ENCODE peak calls at places on chromosome 17, in four cellular contexts. One of them, this sample, is unnamed.

GRCh38 chr17:4998027-4998665 is 396 bp downstream of the KIF1C start:
- DNase-seq in A549: peak; percentile 36
- DNase-seq in K562: no peak
- DNase-seq in HepG2: peak; percentile 40
- DNase-seq in this sample: no peak

GRCh38 chr17:2347805-2348685 is 10.7 kb downstream of the SGSM2 start:
- DNase-seq in HepG2: peak; percentile 92
- DNase-seq in A549: peak; percentile 47
- DNase-seq in K562: no peak
- DNase-seq in this sample: peak; percentile 89

GRCh38 chr17:39679521-39680192 is 8.2 kb downstream of the PGAP3 start:
- DNase-seq in K562: no peak
- DNase-seq in A549: no peak
- DNase-seq in HepG2: no peak
- DNase-seq in this sample: no peak

GRCh38 chr17:44464037-44464436 is 39.2 kb downstream of the GPATCH8 start:
- DNase-seq in A549: no peak
- DNase-seq in HepG2: no peak
- DNase-seq in K562: no peak
- DNase-seq in this sample: no peak

GRCh38 chr17:82596837-82597672 is 51.2 kb downstream of the WDR45B start:
- DNase-seq in A549: no peak
- DNase-seq in K562: no peak
- DNase-seq in HepG2: no peak
- DNase-seq in this sample: no peak

GRCh38 chr17:18157354-18157985 is 26.2 kb upstream of the ALKBH5 start:
- DNase-seq in K562: no peak
- DNase-seq in HepG2: no peak
- DNase-seq in A549: no peak
- DNase-seq in this sample: no peak

GRCh38 chr17:46978489-46979022 is 497 bp downstream of the RPRML start:
- DNase-seq in K562: no peak
- DNase-seq in HepG2: no peak
- DNase-seq in A549: no peak
- DNase-seq in this sample: peak; percentile 64

GRCh38 chr17:38967290-38967738 is at the start of gene FBXO47:
- DNase-seq in K562: peak; percentile 26
- DNase-seq in A549: peak; percentile 92
- DNase-seq in HepG2: peak; percentile 21
- DNase-seq in this sample: peak; percentile 94

GRCh38 chr17:39209317-39210092 is 9.4 kb downstream of the RPL19 start:
- DNase-seq in HepG2: no peak
- DNase-seq in K562: no peak
- DNase-seq in A549: no peak
- DNase-seq in this sample: peak; percentile 76

GRCh38 chr17:55576237-55576998 is 65.2 kb upstream of the SMIM36 start:
- DNase-seq in HepG2: peak; percentile 28
- DNase-seq in K562: peak; percentile 58
- DNase-seq in A549: peak; percentile 44
- DNase-seq in this sample: no peak

GRCh38 chr17:81179861-81180260 is 13.8 kb upstream of the AATK start:
- DNase-seq in A549: no peak
- DNase-seq in HepG2: no peak
- DNase-seq in K562: no peak
- DNase-seq in this sample: no peak

GRCh38 chr17:21524211-21524591 is 148.0 kb downstream of the KCNJ12 start:
- DNase-seq in HepG2: no peak
- DNase-seq in K562: peak; percentile 54
- DNase-seq in A549: no peak
- DNase-seq in this sample: peak; percentile 8

GRCh38 chr17:46270032-46270431 is 24.9 kb upstream of the LRRC37A start:
- DNase-seq in HepG2: peak; percentile 43
- DNase-seq in K562: no peak
- DNase-seq in A549: no peak
- DNase-seq in this sample: no peak

GRCh38 chr17:57458718-57459285 is 202.5 kb downstream of the MSI2 start:
- DNase-seq in A549: no peak
- DNase-seq in HepG2: no peak
- DNase-seq in K562: no peak
- DNase-seq in this sample: no peak

GRCh38 chr17:28188841-28189263 is 130.1 kb upstream of the TMEM97 start:
- DNase-seq in K562: peak; percentile 13
- DNase-seq in A549: no peak
- DNase-seq in HepG2: no peak
- DNase-seq in this sample: no peak

GRCh38 chr17:57900991-57901743 is 51.3 kb upstream of the MRPS23 start:
- DNase-seq in HepG2: no peak
- DNase-seq in K562: no peak
- DNase-seq in A549: no peak
- DNase-seq in this sample: no peak

GRCh38 chr17:7173687-7174602 is 5.2 kb downstream of the ASGR1 start:
- DNase-seq in K562: peak; percentile 12
- DNase-seq in HepG2: no peak
- DNase-seq in A549: no peak
- DNase-seq in this sample: peak; percentile 88

GRCh38 chr17:21303441-21304065 is 19.0 kb downstream of the MAP2K3 start:
- DNase-seq in A549: no peak
- DNase-seq in K562: no peak
- DNase-seq in HepG2: no peak
- DNase-seq in this sample: no peak

GRCh38 chr17:13030459-13031305 is 12.9 kb upstream of the ELAC2 start:
- DNase-seq in HepG2: peak; percentile 30
- DNase-seq in A549: peak; percentile 49
- DNase-seq in K562: peak; percentile 50
- DNase-seq in this sample: no peak

GRCh38 chr17:28141783-28142182 is 99.3 kb downstream of the NLK start:
- DNase-seq in HepG2: no peak
- DNase-seq in K562: no peak
- DNase-seq in A549: no peak
- DNase-seq in this sample: no peak

GRCh38 chr17:72618018-72618509 is 474.4 kb downstream of the SLC39A11 start:
- DNase-seq in K562: peak; percentile 7
- DNase-seq in HepG2: peak; percentile 92
- DNase-seq in A549: no peak
- DNase-seq in this sample: no peak

GRCh38 chr17:58334661-58335060 is 6.1 kb upstream of the TSPOAP1 start:
- DNase-seq in A549: no peak
- DNase-seq in HepG2: no peak
- DNase-seq in K562: no peak
- DNase-seq in this sample: no peak

GRCh38 chr17:39357488-39357887 is 43.9 kb downstream of the FBXL20 start:
- DNase-seq in K562: no peak
- DNase-seq in HepG2: no peak
- DNase-seq in A549: no peak
- DNase-seq in this sample: no peak

GRCh38 chr17:30275911-30276310 is 15.8 kb downstream of the BLMH start:
- DNase-seq in A549: no peak
- DNase-seq in HepG2: no peak
- DNase-seq in K562: no peak
- DNase-seq in this sample: no peak

GRCh38 chr17:6574689-6575595 is 18.6 kb upstream of the PITPNM3 start:
- DNase-seq in K562: peak; percentile 81
- DNase-seq in HepG2: no peak
- DNase-seq in A549: no peak
- DNase-seq in this sample: no peak

GRCh38 chr17:72539981-72540897 is 419.4 kb downstream of the SOX9 start:
- DNase-seq in HepG2: peak; percentile 66
- DNase-seq in K562: peak; percentile 60
- DNase-seq in A549: peak; percentile 86
- DNase-seq in this sample: no peak

GRCh38 chr17:35609831-35610230 is 22.7 kb downstream of the AP2B1 start:
- DNase-seq in HepG2: no peak
- DNase-seq in A549: no peak
- DNase-seq in K562: no peak
- DNase-seq in this sample: no peak

DNA sequence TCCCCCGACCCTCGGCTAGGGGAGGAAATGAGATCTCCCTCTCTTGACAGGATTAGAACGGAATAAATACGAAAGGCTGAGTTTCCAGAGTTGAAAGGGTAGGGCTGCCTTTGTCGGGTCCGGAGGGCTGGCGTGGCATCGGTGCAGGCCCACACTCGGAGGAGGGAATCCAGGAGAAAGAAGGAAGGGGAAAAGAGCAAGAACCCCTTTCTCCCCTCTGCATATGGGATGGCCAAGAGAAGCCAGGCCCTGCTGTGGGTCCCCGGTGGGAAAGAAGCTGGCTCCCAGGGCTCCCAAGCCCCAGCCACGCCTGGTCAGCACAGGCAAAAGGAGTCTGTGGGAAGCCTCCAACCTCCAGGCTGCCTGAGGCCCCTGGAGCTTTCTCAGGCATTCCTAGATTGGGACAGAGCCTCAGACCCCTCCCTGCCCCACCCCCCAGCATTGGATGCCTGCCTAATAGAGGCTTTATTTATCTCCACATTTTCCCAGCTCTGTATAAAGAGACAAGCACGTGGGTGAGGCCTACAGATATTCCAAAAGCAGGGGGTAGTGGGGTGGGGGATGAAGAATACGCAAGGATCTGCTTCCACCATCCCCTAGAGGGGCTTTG is 56.3 kb downstream of the MPRIP start:
- DNase-seq in K562: no peak
- DNase-seq in HepG2: no peak
- DNase-seq in A549: no peak
- DNase-seq in this sample: no peak
- TF ChIP-seq PHF8 in K562: no peak
- TF ChIP-seq PHF8 in HepG2: no peak
- TF ChIP-seq PHF8 in A549: no peak
- TF ChIP-seq PHF8 in this sample: no peak

GRCh38 chr17:78959803-78960202 is 19.9 kb downstream of the LGALS3BP start:
- DNase-seq in K562: no peak
- DNase-seq in HepG2: no peak
- DNase-seq in A549: no peak
- DNase-seq in this sample: no peak

GRCh38 chr17:78954684-78955083 is 25.0 kb downstream of the LGALS3BP start:
- DNase-seq in A549: no peak
- DNase-seq in K562: no peak
- DNase-seq in HepG2: no peak
- DNase-seq in this sample: no peak

GRCh38 chr17:78956254-78956653 is 23.5 kb downstream of the LGALS3BP start:
- DNase-seq in HepG2: no peak
- DNase-seq in A549: no peak
- DNase-seq in K562: no peak
- DNase-seq in this sample: no peak

GRCh38 chr17:78958556-78959191 is 21.0 kb downstream of the LGALS3BP start:
- DNase-seq in HepG2: no peak
- DNase-seq in K562: no peak
- DNase-seq in A549: peak; percentile 71
- DNase-seq in this sample: no peak

DNA sequence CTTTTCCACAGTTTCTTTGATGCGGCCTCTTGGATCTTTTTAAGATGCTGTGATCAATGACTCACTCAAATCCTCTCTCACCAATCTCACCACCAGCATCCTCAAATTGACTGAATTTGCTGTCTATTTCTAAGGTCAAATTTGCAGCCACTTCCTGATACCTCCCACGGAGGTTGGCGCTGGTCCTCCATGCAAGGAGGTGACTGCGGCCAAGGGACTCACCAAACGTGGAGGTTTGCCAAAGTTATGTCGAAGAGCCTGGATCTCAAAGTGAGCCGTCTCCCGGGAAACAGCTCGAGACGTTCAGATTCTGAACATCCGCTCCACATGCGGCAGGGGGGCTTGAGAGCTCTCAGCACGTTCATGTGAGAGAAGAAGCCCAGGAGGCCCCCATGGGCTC is 22.6 kb downstream of the LGALS3BP start:
- DNase-seq in A549: no peak
- DNase-seq in K562: no peak
- DNase-seq in HepG2: no peak
- DNase-seq in this sample: no peak
- TF ChIP-seq PHF8 in A549: no peak
- TF ChIP-seq PHF8 in K562: no peak
- TF ChIP-seq PHF8 in HepG2: no peak
- TF ChIP-seq PHF8 in this sample: no peak

GRCh38 chr17:76995352-76996105 is 127.3 kb downstream of the MGAT5B start:
- DNase-seq in HepG2: peak; percentile 88
- DNase-seq in A549: no peak
- DNase-seq in K562: no peak
- DNase-seq in this sample: no peak

GRCh38 chr17:76996741-76997694 is 128.8 kb downstream of the MGAT5B start:
- DNase-seq in A549: no peak
- DNase-seq in HepG2: no peak
- DNase-seq in K562: no peak
- DNase-seq in this sample: no peak

GRCh38 chr17:76998839-76999238 is 130.6 kb downstream of the MGAT5B start:
- DNase-seq in K562: no peak
- DNase-seq in A549: no peak
- DNase-seq in HepG2: peak; percentile 74
- DNase-seq in this sample: no peak

GRCh38 chr17:77001487-77001886 is 133.3 kb downstream of the MGAT5B start:
- DNase-seq in K562: no peak
- DNase-seq in A549: no peak
- DNase-seq in HepG2: no peak
- DNase-seq in this sample: no peak

DNA sequence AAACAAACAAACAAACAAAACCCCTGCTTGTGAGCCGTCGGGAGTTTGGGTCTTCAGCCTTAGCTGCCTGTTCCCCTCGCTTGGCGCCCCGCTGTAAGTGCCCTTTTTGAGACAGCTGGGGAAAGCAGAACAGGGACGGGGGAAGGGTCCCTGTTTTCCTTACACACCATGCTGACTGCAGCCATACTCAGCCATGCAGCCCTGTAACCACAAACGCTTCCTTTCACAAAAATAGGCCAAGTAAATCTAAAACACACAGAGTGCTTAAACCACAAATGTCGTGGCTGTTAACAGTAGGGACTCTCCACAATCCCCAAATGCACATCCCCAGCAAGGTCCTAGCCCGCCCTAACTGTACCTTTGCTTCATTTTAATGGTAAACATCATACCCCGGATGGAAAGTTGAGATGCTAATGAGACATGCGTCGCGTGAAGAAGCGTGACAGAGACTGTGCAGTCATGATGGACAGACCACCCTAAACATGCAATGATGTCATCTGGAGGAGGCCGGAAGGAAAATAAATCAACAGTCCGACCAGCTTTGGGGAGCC is 129.9 kb downstream of the MGAT5B start:
- DNase-seq in K562: no peak
- DNase-seq in HepG2: no peak
- DNase-seq in A549: no peak
- DNase-seq in this sample: no peak
- TF ChIP-seq PHF8 in K562: no peak
- TF ChIP-seq PHF8 in HepG2: no peak
- TF ChIP-seq PHF8 in A549: no peak
- TF ChIP-seq PHF8 in this sample: no peak

GRCh38 chr17:80068301-80069160 is 32.1 kb downstream of the CCDC40 start:
- DNase-seq in A549: no peak
- DNase-seq in K562: peak; percentile 27
- DNase-seq in HepG2: peak; percentile 95
- DNase-seq in this sample: no peak
- TF ChIP-seq PHF8 in A549: no peak
- TF ChIP-seq PHF8 in K562: no peak
- TF ChIP-seq PHF8 in HepG2: no peak
- TF ChIP-seq PHF8 in this sample: no peak

This sample was measured in H1.